ENCODE peak calls at places on chromosomes 4 and X, in six cellular contexts. P is progenitor cell of endocrine pancreas, A is heart left ventricle, J is GM12864, V is bronchial epithelial cell, Z is ovary. I is an unnamed sample.

GRCh38 chrX:57595381-57595811 is 3.6 kb downstream of the ZXDB start:
- DNase-seq in P (no peak), A (no peak), J (no peak), V (peak; percentile 85), Z (peak; percentile 44), I (no peak)

GRCh38 chrX:153450114-153450948 is 4.5 kb upstream of the TREX2 start:
- DNase-seq in P (no peak), A (no peak), J (no peak), V (no peak), Z (no peak), I (no peak)

GRCh38 chr4:17332483-17332882 is 179.4 kb downstream of the QDPR start:
- DNase-seq in P (no peak), A (no peak), J (no peak), V (no peak), Z (no peak), I (no peak)

GRCh38 chrX:137574784-137575298 is 8.9 kb downstream of the ZIC3 start:
- DNase-seq in P (no peak), A (no peak), J (no peak), V (no peak), Z (no peak), I (no peak)

GRCh38 chr4:139242511-139243051 is 37.4 kb downstream of the MGARP start:
- DNase-seq in P (no peak), A (no peak), J (no peak), V (peak; percentile 88), Z (no peak), I (no peak)

GRCh38 chrX:17833954-17834353 is 27.1 kb downstream of the RAI2 start:
- DNase-seq in P (no peak), A (no peak), J (no peak), V (no peak), Z (no peak), I (no peak)

GRCh38 chr4:159006202-159006601 is 96.7 kb upstream of the RAPGEF2 start:
- DNase-seq in P (no peak), A (no peak), J (no peak), V (peak; percentile 99), Z (no peak), I (no peak)

GRCh38 chr4:184460495-184461285 is 13.7 kb downstream of the IRF2 start:
- DNase-seq in P (no peak), A (no peak), J (no peak), V (no peak), Z (no peak), I (no peak)

GRCh38 chrX:10847333-10847732 is 226.9 kb upstream of the MID1 start:
- DNase-seq in P (no peak), A (no peak), J (no peak), V (no peak), Z (no peak), I (no peak)

GRCh38 chrX:12891915-12892506 is 14.4 kb upstream of the TLR8 start:
- DNase-seq in P (no peak), A (no peak), J (peak; percentile 71), V (no peak), Z (no peak), I (peak; percentile 20)

GRCh38 chrX:155871934-155872333 is 9.2 kb upstream of the VAMP7 start:
- DNase-seq in P (no peak), A (no peak), J (no peak), V (no peak), Z (no peak), I (no peak)

GRCh38 chr4:165398570-165398969 is 19.8 kb downstream of the CPE start:
- DNase-seq in P (no peak), A (no peak), J (no peak), V (peak; percentile 17), Z (no peak), I (no peak)

GRCh38 chr4:54036184-54036583 is 28.2 kb downstream of the CHIC2 start:
- DNase-seq in P (no peak), A (no peak), J (no peak), V (no peak), Z (no peak), I (no peak)

GRCh38 chr4:88037936-88038335 is 30.5 kb downstream of the PKD2 start:
- DNase-seq in P (no peak), A (no peak), J (no peak), V (no peak), Z (no peak), I (no peak)

GRCh38 chr4:8348071-8348470 is 78.5 kb downstream of the HTRA3 start:
- DNase-seq in P (no peak), A (no peak), J (no peak), V (no peak), Z (no peak), I (no peak)

GRCh38 chr4:1990676-1991075 is 18.1 kb downstream of the NELFA start:
- DNase-seq in P (no peak), A (no peak), J (no peak), V (no peak), Z (no peak), I (no peak)

GRCh38 chr4:109560687-109561452 is 824 bp downstream of the MCUB start:
- DNase-seq in P (no peak), A (peak; percentile 27), J (peak; percentile 81), V (peak; percentile 72), Z (peak; percentile 32), I (peak; percentile 82)

GRCh38 chrX:139881130-139881529 is 51.7 kb downstream of the ATP11C start:
- DNase-seq in P (no peak), A (no peak), J (no peak), V (peak; percentile 61), Z (no peak), I (no peak)

GRCh38 chrX:150212672-150213480 is 150.2 kb upstream of the MAMLD1 start:
- DNase-seq in P (no peak), A (peak; percentile 36), J (no peak), V (peak; percentile 16), Z (no peak), I (no peak)
- TF ChIP-seq CTCF in P (no peak), A (no peak), J (no peak), V (no peak), Z (no peak), I (no peak)

GRCh38 chr4:3792813-3793212 is 26.6 kb downstream of the ADRA2C start:
- DNase-seq in P (no peak), A (no peak), J (no peak), V (no peak), Z (no peak), I (no peak)
- TF ChIP-seq CTCF in P (peak; percentile 19), A (no peak), J (peak; percentile 6), V (no peak), Z (no peak), I (no peak)

GRCh38 chrX:104195489-104196084 is 29.3 kb downstream of the FAM199X start:
- DNase-seq in P (no peak), A (no peak), J (no peak), V (peak; percentile 17), Z (no peak), I (peak; percentile 35)
- TF ChIP-seq CTCF in P (peak; percentile 74), A (peak; percentile 66), J (peak; percentile 60), V (peak; percentile 56), Z (peak; percentile 36), I (peak; percentile 49)

DNA sequence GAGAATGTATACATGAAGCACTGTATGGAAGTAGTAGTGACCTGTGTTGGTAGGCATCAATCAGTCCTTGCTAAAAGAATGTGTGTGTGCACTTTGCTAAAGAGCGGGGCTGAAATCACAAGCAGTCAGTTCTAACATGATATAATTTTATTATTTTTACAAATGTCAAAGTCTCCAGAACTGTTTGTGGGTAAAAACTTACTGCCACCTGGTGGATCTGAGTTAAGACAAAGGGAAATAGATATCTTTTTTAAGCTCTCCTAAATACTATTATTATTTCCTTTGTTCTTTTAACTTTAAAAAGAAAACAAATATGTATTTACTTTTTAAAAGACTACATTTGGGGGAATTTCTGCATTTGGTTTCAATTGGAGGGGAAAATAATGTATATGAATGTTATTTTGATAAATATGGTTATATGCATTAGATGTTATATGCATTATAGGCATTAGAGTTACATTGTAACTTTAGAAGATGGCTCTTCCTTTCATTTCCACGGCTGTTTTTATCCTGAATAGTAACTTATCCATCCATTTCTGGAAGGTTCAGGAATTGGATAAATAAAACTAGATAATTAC is 7.8 kb upstream of the CLOCK start:
- DNase-seq in P (no peak), A (no peak), J (no peak), V (peak; percentile 40), Z (no peak), I (peak; percentile 26)
- TF ChIP-seq CTCF in P (peak; percentile 37), A (peak; percentile 50), J (no peak), V (peak; percentile 21), Z (peak; percentile 28), I (peak; percentile 28)

GRCh38 chrX:4547218-4547836 is 833.9 kb upstream of the PRKX start:
- DNase-seq in P (peak; percentile 51), A (no peak), J (no peak), V (peak; percentile 16), Z (no peak), I (peak; percentile 25)

DNA sequence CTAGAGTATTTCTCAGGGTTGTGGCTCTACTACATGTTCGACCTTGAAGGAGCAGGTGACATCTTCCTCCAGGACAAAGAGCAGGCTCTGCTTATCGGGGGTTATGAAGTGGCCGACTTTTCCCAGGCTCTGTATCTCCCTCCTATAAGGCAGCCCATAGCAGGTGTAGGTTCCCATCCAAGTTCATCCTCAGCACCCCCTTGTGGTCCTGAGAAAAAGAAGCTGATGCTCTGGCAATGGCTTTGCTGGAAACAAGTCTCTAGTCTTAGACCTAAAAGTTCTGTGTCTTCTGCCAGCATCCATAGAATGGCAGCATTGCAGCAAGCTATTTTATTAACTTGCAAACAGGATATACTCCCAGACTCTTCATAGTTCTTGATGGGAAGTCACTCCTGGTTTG is 836.6 kb upstream of the PRKX start:
- DNase-seq in P (no peak), A (no peak), J (no peak), V (no peak), Z (no peak), I (no peak)
- TF ChIP-seq CTCF in P (peak; percentile 39), A (no peak), J (no peak), V (peak; percentile 23), Z (no peak), I (no peak)

GRCh38 chr4:26086621-26087068 is 172.6 kb downstream of the SMIM20 start:
- DNase-seq in P (no peak), A (no peak), J (no peak), V (no peak), Z (no peak), I (no peak)

GRCh38 chr4:26085581-26085980 is 171.6 kb downstream of the SMIM20 start:
- DNase-seq in P (no peak), A (no peak), J (no peak), V (no peak), Z (no peak), I (no peak)

GRCh38 chr4:26083987-26084386 is 170.0 kb downstream of the SMIM20 start:
- DNase-seq in P (no peak), A (no peak), J (peak; percentile 69), V (peak; percentile 91), Z (no peak), I (peak; percentile 33)

GRCh38 chr4:26082565-26082964 is 168.5 kb downstream of the SMIM20 start:
- DNase-seq in P (no peak), A (no peak), J (no peak), V (no peak), Z (no peak), I (no peak)

GRCh38 chr4:26084414-26084813 is 170.4 kb downstream of the SMIM20 start:
- DNase-seq in P (no peak), A (no peak), J (no peak), V (no peak), Z (no peak), I (no peak)
- TF ChIP-seq CTCF in P (no peak), A (no peak), J (no peak), V (no peak), Z (no peak), I (no peak)

I was measured in GM10248.